ENCODE peak calls at places on chromosome 10, in six cellular contexts. X is posterior vena cava, E is mucosa of gallbladder, B is PC-9, T is fibroblast of villous mesenchyme, M is ecto neural progenitor cell. U is an unnamed sample.

GRCh38 chr10:22010973-22011408 is 7.5 kb upstream of the DNAJC1 start:
- DNase-seq in M (no peak), E (no peak), B (no peak), X (no peak), T (peak; percentile 46), U (no peak)

GRCh38 chr10:104441601-104442000 is 88.0 kb downstream of the CFAP58 start:
- DNase-seq in X (no peak), M (no peak), B (no peak), T (peak; percentile 61), E (no peak), U (no peak)

GRCh38 chr10:88385601-88386203 is 197.4 kb downstream of the RNLS start:
- DNase-seq in T (peak; percentile 32), X (no peak), E (peak; percentile 77), B (peak; percentile 74), M (no peak), U (peak; percentile 17)

GRCh38 chr10:71639412-71639719 is 80.2 kb downstream of the C10orf105 start:
- DNase-seq in X (no peak), M (no peak), B (no peak), E (no peak), T (no peak), U (no peak)

GRCh38 chr10:122263971-122264370 is 7.1 kb upstream of the BTBD16 start:
- DNase-seq in E (no peak), B (peak; percentile 84), M (no peak), X (no peak), T (peak; percentile 87), U (no peak)

GRCh38 chr10:131163444-131163843 is 148.1 kb downstream of the TCERG1L start:
- DNase-seq in M (no peak), B (no peak), X (peak; percentile 49), T (no peak), E (no peak), U (no peak)

GRCh38 chr10:404341-404740 is 269.1 kb downstream of the ZMYND11 start:
- DNase-seq in M (no peak), X (no peak), E (no peak), T (peak; percentile 92), B (no peak), U (no peak)

GRCh38 chr10:100341953-100342626 is 4.9 kb upstream of the SCD start:
- DNase-seq in E (peak; percentile 58), B (peak; percentile 41), T (peak; percentile 73), M (peak; percentile 78), X (no peak), U (peak; percentile 68)

GRCh38 chr10:24197319-24197718 is 11.6 kb upstream of the KIAA1217 start:
- DNase-seq in M (no peak), E (no peak), T (no peak), X (no peak), B (no peak), U (no peak)

GRCh38 chr10:49280001-49280408 is 19.0 kb upstream of the C10orf71 start:
- DNase-seq in B (no peak), T (no peak), X (no peak), E (no peak), M (no peak), U (no peak)

GRCh38 chr10:42491001-42491592 is 147.3 kb downstream of the ZNF33B start:
- DNase-seq in X (no peak), B (no peak), M (no peak), T (peak; percentile 20), E (no peak), U (no peak)

GRCh38 chr10:103278862-103279298 is 1.9 kb downstream of the INA start:
- DNase-seq in M (peak; percentile 81), B (no peak), X (no peak), T (peak; percentile 58), E (peak; percentile 52), U (no peak)

GRCh38 chr10:78913219-78914059 is 155.3 kb upstream of the ZMIZ1 start:
- DNase-seq in E (peak; percentile 77), T (no peak), B (no peak), M (peak; percentile 79), X (no peak), U (peak; percentile 11)

GRCh38 chr10:1187855-1188555 is 131.8 kb downstream of the WDR37 start:
- DNase-seq in X (no peak), E (no peak), B (no peak), M (no peak), T (no peak), U (no peak)

GRCh38 chr10:131980757-131981428 is 830 bp downstream of the BNIP3 start:
- DNase-seq in X (peak; percentile 77), T (peak; percentile 19), M (peak; percentile 57), B (no peak), E (no peak), U (no peak)

GRCh38 chr10:129365767-129366400 is 101.2 kb upstream of the MGMT start:
- DNase-seq in T (no peak), B (no peak), E (no peak), M (no peak), X (no peak), U (no peak)

GRCh38 chr10:88555190-88555894 is 27.8 kb downstream of the RNLS start:
- DNase-seq in E (no peak), B (no peak), M (no peak), X (no peak), T (no peak), U (no peak)

GRCh38 chr10:96497391-96497790 is 16.3 kb downstream of the TLL2 start:
- DNase-seq in X (no peak), B (no peak), T (no peak), M (no peak), E (peak; percentile 1), U (no peak)

GRCh38 chr10:27392606-27393005 is 111.5 kb upstream of the RAB18 start:
- DNase-seq in X (no peak), E (no peak), B (no peak), T (no peak), M (no peak), U (no peak)